ENCODE peak calls at places on chromosome 15, in six cellular contexts. One of them, this sample, is unnamed.

GRCh38 chr15:85489773-85490493 is 109.5 kb downstream of the AKAP13 start:
- DNase-seq in hippocampal formation: no peak
- DNase-seq in mucosa of gallbladder: no peak
- DNase-seq in neural crest cell: no peak
- DNase-seq in cardiac muscle cell: no peak
- DNase-seq in retina: no peak
- DNase-seq in this sample: no peak

GRCh38 chr15:100049483-100049882 is 292.3 kb downstream of the ADAMTS17 start:
- DNase-seq in mucosa of gallbladder: no peak
- DNase-seq in hippocampal formation: no peak
- DNase-seq in retina: no peak
- DNase-seq in neural crest cell: no peak
- DNase-seq in cardiac muscle cell: no peak
- DNase-seq in this sample: no peak

GRCh38 chr15:50145451-50145872 is 26.4 kb upstream of the ATP8B4 start:
- DNase-seq in cardiac muscle cell: peak
- DNase-seq in retina: peak
- DNase-seq in mucosa of gallbladder: peak
- DNase-seq in hippocampal formation: no peak
- DNase-seq in neural crest cell: no peak
- DNase-seq in this sample: no peak

GRCh38 chr15:42825599-42825998 is 88.7 kb upstream of the CDAN1 start:
- DNase-seq in hippocampal formation: no peak
- DNase-seq in mucosa of gallbladder: no peak
- DNase-seq in retina: no peak
- DNase-seq in neural crest cell: no peak
- DNase-seq in cardiac muscle cell: no peak
- DNase-seq in this sample: no peak

GRCh38 chr15:39741258-39741657 is 41.4 kb downstream of the FSIP1 start:
- DNase-seq in retina: no peak
- DNase-seq in neural crest cell: no peak
- DNase-seq in hippocampal formation: no peak
- DNase-seq in cardiac muscle cell: peak
- DNase-seq in mucosa of gallbladder: no peak
- DNase-seq in this sample: no peak

GRCh38 chr15:31487811-31488436 is 161.3 kb downstream of the KLF13 start:
- DNase-seq in neural crest cell: no peak
- DNase-seq in retina: no peak
- DNase-seq in hippocampal formation: no peak
- DNase-seq in cardiac muscle cell: peak
- DNase-seq in mucosa of gallbladder: no peak
- DNase-seq in this sample: no peak

GRCh38 chr15:77575203-77575934 is 57.3 kb downstream of the LINGO1 start:
- DNase-seq in mucosa of gallbladder: no peak
- DNase-seq in hippocampal formation: no peak
- DNase-seq in cardiac muscle cell: no peak
- DNase-seq in retina: no peak
- DNase-seq in neural crest cell: no peak
- DNase-seq in this sample: no peak

GRCh38 chr15:29880886-29881285 is 58.6 kb upstream of the TJP1 start:
- DNase-seq in hippocampal formation: no peak
- DNase-seq in retina: no peak
- DNase-seq in mucosa of gallbladder: no peak
- DNase-seq in cardiac muscle cell: no peak
- DNase-seq in neural crest cell: no peak
- DNase-seq in this sample: no peak

GRCh38 chr15:49494842-49495241 is 71.8 kb downstream of the FGF7 start:
- DNase-seq in neural crest cell: no peak
- DNase-seq in mucosa of gallbladder: no peak
- DNase-seq in hippocampal formation: no peak
- DNase-seq in cardiac muscle cell: no peak
- DNase-seq in retina: no peak
- DNase-seq in this sample: no peak

GRCh38 chr15:71291247-71291646 is 176.0 kb downstream of the THSD4 start:
- DNase-seq in mucosa of gallbladder: no peak
- DNase-seq in retina: no peak
- DNase-seq in cardiac muscle cell: no peak
- DNase-seq in hippocampal formation: no peak
- DNase-seq in neural crest cell: no peak
- DNase-seq in this sample: no peak

GRCh38 chr15:87267798-87268197 is 988.7 kb downstream of the NTRK3 start:
- DNase-seq in cardiac muscle cell: peak
- DNase-seq in mucosa of gallbladder: no peak
- DNase-seq in hippocampal formation: no peak
- DNase-seq in neural crest cell: no peak
- DNase-seq in retina: no peak
- DNase-seq in this sample: no peak